ENCODE peak calls at places on chromosomes 7 and 10, in ten cellular contexts. D is uterus, N is H9, S is nephron progenitor cell, G is lower lobe of right lung, V is mammary epithelial cell, E is adrenal gland, F is AG10803, B is A549, Y is cardiac muscle cell. H is an unnamed sample.

GRCh38 chr7:127392566-127393369 is at the start of gene ZNF800:
- DNase-seq in D (peak), N (peak), S (peak), G (peak), V (peak), E (peak), F (peak), B (peak), Y (peak), H (peak)

GRCh38 chr7:135510603-135511183 is 791 bp upstream of the CNOT4 start:
- DNase-seq in D (no peak), N (peak), S (no peak), G (no peak), V (no peak), E (peak), F (peak), B (peak), Y (peak), H (no peak)

GRCh38 chr10:120392671-120393079 is 64.4 kb upstream of the PLPP4 start:
- DNase-seq in D (no peak), N (no peak), S (no peak), G (no peak), V (no peak), E (no peak), F (no peak), B (no peak), Y (no peak), H (no peak)

GRCh38 chr7:80313067-80313626 is 178.5 kb downstream of the GNAI1 start:
- DNase-seq in D (no peak), N (no peak), S (no peak), G (no peak), V (no peak), E (no peak), F (no peak), B (no peak), Y (no peak), H (no peak)

GRCh38 chr7:1163121-1163520 is 3.1 kb upstream of the ZFAND2A start:
- DNase-seq in D (no peak), N (no peak), S (no peak), G (no peak), V (no peak), E (no peak), F (no peak), B (no peak), Y (no peak), H (no peak)

GRCh38 chr10:116067825-116068224 is 205.2 kb downstream of the GFRA1 start:
- DNase-seq in D (no peak), N (no peak), S (no peak), G (no peak), V (no peak), E (no peak), F (no peak), B (no peak), Y (no peak), H (no peak)

GRCh38 chr10:69576334-69577011 is 3.3 kb upstream of the NEUROG3 start:
- DNase-seq in D (no peak), N (peak), S (no peak), G (no peak), V (peak), E (no peak), F (no peak), B (peak), Y (no peak), H (no peak)

GRCh38 chr7:155386608-155387007 is 71.3 kb upstream of the EN2 start:
- DNase-seq in D (no peak), N (no peak), S (no peak), G (no peak), V (no peak), E (no peak), F (no peak), B (no peak), Y (no peak), H (no peak)

GRCh38 chr7:150401861-150402631 is 22.9 kb downstream of the ZNF775 start:
- DNase-seq in D (no peak), N (peak), S (no peak), G (no peak), V (no peak), E (peak), F (no peak), B (no peak), Y (no peak), H (no peak)

GRCh38 chr10:34405611-34406462 is 409.3 kb downstream of the PARD3 start:
- DNase-seq in D (no peak), N (no peak), S (no peak), G (no peak), V (peak), E (no peak), F (no peak), B (peak), Y (peak), H (no peak)

GRCh38 chr7:94161476-94161875 is 157.3 kb upstream of the BET1 start:
- DNase-seq in D (no peak), N (no peak), S (no peak), G (no peak), V (no peak), E (no peak), F (no peak), B (no peak), Y (no peak), H (no peak)

GRCh38 chr10:3527144-3527543 is 257.9 kb downstream of the KLF6 start:
- DNase-seq in D (no peak), N (no peak), S (no peak), G (no peak), V (no peak), E (no peak), F (peak), B (no peak), Y (peak), H (no peak)

GRCh38 chr10:110170142-110170887 is 37.1 kb upstream of the MXI1 start:
- DNase-seq in D (no peak), N (peak), S (no peak), G (no peak), V (no peak), E (peak), F (no peak), B (no peak), Y (no peak), H (no peak)

GRCh38 chr7:123355576-123356195 is 155.9 kb upstream of the SLC13A1 start:
- DNase-seq in D (no peak), N (peak), S (no peak), G (no peak), V (peak), E (no peak), F (no peak), B (peak), Y (peak), H (no peak)

GRCh38 chr10:8136745-8137144 is 82.3 kb downstream of the GATA3 start:
- DNase-seq in D (no peak), N (no peak), S (no peak), G (no peak), V (no peak), E (no peak), F (no peak), B (no peak), Y (no peak), H (no peak)

GRCh38 chr7:128869944-128870285 is 7.3 kb downstream of the ATP6V1F start:
- DNase-seq in D (no peak), N (peak), S (peak), G (no peak), V (no peak), E (no peak), F (no peak), B (no peak), Y (no peak), H (no peak)

GRCh38 chr7:44378744-44379143 is 53.4 kb upstream of the CAMK2B start:
- DNase-seq in D (no peak), N (no peak), S (no peak), G (no peak), V (peak), E (no peak), F (peak), B (peak), Y (peak), H (no peak)

GRCh38 chr7:84102213-84102612 is 92.4 kb downstream of the SEMA3A start:
- DNase-seq in D (no peak), N (no peak), S (no peak), G (no peak), V (peak), E (no peak), F (peak), B (no peak), Y (peak), H (no peak)

GRCh38 chr7:130369831-130370230 is 10.5 kb upstream of the CPA1 start:
- DNase-seq in D (no peak), N (no peak), S (no peak), G (no peak), V (no peak), E (no peak), F (no peak), B (no peak), Y (no peak), H (no peak)

GRCh38 chr7:46752881-46753366 is 829.0 kb downstream of the TNS3 start:
- DNase-seq in D (no peak), N (no peak), S (no peak), G (no peak), V (peak), E (no peak), F (peak), B (peak), Y (peak), H (no peak)

GRCh38 chr10:119313645-119314044 is 106.3 kb downstream of the GRK5 start:
- DNase-seq in D (no peak), N (no peak), S (no peak), G (no peak), V (no peak), E (no peak), F (no peak), B (no peak), Y (no peak), H (no peak)

GRCh38 chr7:96415293-96415940 is 93.5 kb upstream of the SLC25A13 start:
- DNase-seq in D (no peak), N (peak), S (peak), G (no peak), V (no peak), E (no peak), F (no peak), B (no peak), Y (no peak), H (no peak)
- TF ChIP-seq CTCF in D (no peak), N (peak), S (no peak), G (no peak), V (no peak), E (no peak), F (no peak), B (no peak), Y (no peak), H (no peak)

DNA sequence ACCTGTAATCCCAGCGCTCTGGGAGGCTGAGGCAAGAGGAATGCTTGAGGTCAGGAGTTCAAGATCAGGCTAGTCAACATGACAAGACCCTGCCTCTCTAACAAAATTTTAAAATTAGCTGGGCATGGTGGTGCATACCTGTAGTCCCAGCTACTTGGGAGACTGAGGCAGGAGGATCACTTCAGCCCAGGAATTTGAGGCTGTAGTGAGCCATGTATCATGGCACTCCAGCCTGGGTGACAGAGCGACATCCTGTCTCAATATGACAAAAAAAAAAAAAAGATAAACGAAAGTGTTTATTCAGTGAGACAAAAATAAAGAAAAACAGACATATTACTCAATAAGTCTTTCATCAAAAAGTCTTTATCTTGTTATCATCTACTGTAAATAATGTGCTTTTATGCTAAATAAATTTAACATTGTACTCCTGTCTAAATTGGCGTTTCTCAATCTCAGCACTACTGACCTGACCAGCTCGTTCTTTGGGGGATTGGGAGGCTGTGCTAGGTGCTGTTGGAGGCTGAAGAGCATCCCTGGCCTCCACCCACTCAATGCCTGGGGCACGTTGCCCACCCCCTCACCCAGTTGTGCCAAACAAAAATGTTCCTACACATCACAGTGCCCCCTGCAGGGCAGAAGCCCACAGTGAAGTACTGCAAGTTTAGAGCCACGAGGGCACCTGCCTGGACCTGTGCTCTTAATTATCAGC is 57.7 kb downstream of the NCAPG2 start:
- DNase-seq in D (no peak), N (peak), S (peak), G (no peak), V (peak), E (peak), F (no peak), B (peak), Y (no peak), H (no peak)
- TF ChIP-seq CTCF in D (no peak), N (peak), S (peak), G (peak), V (peak), E (no peak), F (peak), B (peak), Y (peak), H (no peak)

DNA sequence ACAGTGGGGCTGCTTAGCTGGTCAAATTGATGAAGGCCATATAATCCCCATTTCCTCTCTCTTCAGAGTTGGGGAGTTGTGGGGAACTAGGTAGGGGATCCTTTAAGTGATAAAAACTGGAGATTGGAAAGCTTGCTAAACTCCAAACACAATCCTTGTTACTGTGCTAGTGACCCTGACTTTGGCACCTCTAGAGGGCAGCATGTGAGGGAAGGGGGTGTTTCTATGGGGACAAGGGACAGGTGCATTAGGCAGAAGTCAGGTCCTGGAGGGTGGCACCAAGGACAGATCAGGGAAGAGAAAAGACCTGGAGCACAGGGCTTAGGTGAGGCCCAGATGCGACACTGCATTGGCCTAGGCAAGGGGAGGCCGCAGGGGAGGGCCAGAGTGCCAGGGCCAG is 66.9 kb downstream of the CDHR3 start:
- DNase-seq in D (no peak), N (no peak), S (no peak), G (no peak), V (no peak), E (no peak), F (no peak), B (no peak), Y (no peak), H (no peak)
- TF ChIP-seq CTCF in D (no peak), N (peak), S (no peak), G (no peak), V (no peak), E (no peak), F (no peak), B (no peak), Y (no peak), H (no peak)

GRCh38 chr10:50624866-50625491 is 1.2 kb upstream of the SGMS1 start:
- DNase-seq in D (no peak), N (peak), S (peak), G (peak), V (peak), E (peak), F (peak), B (peak), Y (peak), H (peak)
- TF ChIP-seq CTCF in D (peak), N (peak), S (peak), G (peak), V (peak), E (peak), F (peak), B (peak), Y (peak), H (peak)

DNA sequence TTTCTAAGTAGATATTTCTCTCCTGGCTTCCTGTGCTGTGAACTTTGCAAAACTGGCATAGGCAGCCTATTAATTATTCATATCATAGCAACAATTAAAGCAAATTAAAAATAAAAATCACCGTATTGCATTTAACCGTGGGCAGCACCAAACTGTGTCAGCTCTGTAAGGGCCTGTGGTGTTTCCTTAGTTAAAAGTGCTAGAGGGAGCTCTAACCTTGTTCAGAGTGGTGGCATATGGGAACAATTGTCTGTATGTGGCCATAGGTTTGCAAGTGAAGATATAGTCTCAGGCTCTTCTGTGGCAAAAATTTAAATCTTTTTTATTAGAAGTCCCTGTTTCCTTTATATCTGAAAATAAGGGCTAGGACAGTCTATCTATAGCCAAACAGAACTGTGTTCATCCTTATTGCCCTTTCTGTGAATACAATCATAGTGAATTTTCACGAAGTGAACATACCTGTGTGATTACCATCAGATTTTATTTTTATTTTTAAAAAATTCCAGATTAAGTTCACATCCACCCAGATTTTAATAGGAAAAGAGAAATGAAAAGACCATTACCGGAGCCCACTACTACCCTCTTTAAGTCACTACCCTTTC is 92.6 kb downstream of the POLL start:
- DNase-seq in D (no peak), N (no peak), S (no peak), G (no peak), V (peak), E (no peak), F (peak), B (peak), Y (peak), H (no peak)
- TF ChIP-seq CTCF in D (no peak), N (peak), S (no peak), G (no peak), V (peak), E (no peak), F (peak), B (peak), Y (peak), H (no peak)

GRCh38 chr7:50657912-50658311 is 92.7 kb upstream of the DDC start:
- DNase-seq in D (no peak), N (no peak), S (no peak), G (no peak), V (no peak), E (peak), F (no peak), B (no peak), Y (no peak), H (no peak)

GRCh38 chr7:50655490-50655889 is 90.3 kb upstream of the DDC start:
- DNase-seq in D (no peak), N (no peak), S (no peak), G (no peak), V (no peak), E (peak), F (no peak), B (no peak), Y (no peak), H (no peak)

GRCh38 chr7:50656141-50656895 is 91.1 kb upstream of the DDC start:
- DNase-seq in D (no peak), N (no peak), S (no peak), G (no peak), V (no peak), E (peak), F (no peak), B (no peak), Y (no peak), H (peak)

GRCh38 chr7:50658696-50659095 is 93.5 kb upstream of the DDC start:
- DNase-seq in D (peak), N (no peak), S (no peak), G (no peak), V (no peak), E (peak), F (no peak), B (no peak), Y (no peak), H (peak)

GRCh38 chr7:50657341-50657873 is 92.2 kb upstream of the DDC start:
- DNase-seq in D (peak), N (no peak), S (no peak), G (no peak), V (no peak), E (peak), F (peak), B (no peak), Y (peak), H (peak)
- TF ChIP-seq CTCF in D (peak), N (no peak), S (no peak), G (peak), V (peak), E (peak), F (peak), B (no peak), Y (peak), H (no peak)

GRCh38 chr10:79929409-79929904 is 19.4 kb downstream of the SFTPD start:
- DNase-seq in D (peak), N (peak), S (peak), G (peak), V (peak), E (peak), F (peak), B (peak), Y (peak), H (peak)
- TF ChIP-seq CTCF in D (peak), N (peak), S (peak), G (peak), V (peak), E (peak), F (peak), B (peak), Y (peak), H (peak)